ENCODE peak calls at places on chromosomes 16 and 17, in seven cellular contexts. One of them, this sample, is unnamed.

GRCh38 chr17:704111-704864 is 10.4 kb downstream of the VPS53 start:
- DNase-seq in IMR-90: no peak
- DNase-seq in astrocyte of the cerebellum: no peak
- DNase-seq in testis: no peak
- DNase-seq in dorsolateral prefrontal cortex: no peak
- DNase-seq in fibroblast of lung: peak; percentile 59
- DNase-seq in cardiac fibroblast: no peak
- DNase-seq in this sample: no peak

GRCh38 chr17:83056583-83057396 is 22.6 kb upstream of the METRNL start:
- DNase-seq in IMR-90: no peak
- DNase-seq in astrocyte of the cerebellum: no peak
- DNase-seq in testis: no peak
- DNase-seq in dorsolateral prefrontal cortex: no peak
- DNase-seq in fibroblast of lung: no peak
- DNase-seq in cardiac fibroblast: no peak
- DNase-seq in this sample: no peak

GRCh38 chr17:50834786-50835562 is 412 bp upstream of the WFIKKN2 start:
- DNase-seq in IMR-90: peak; percentile 39
- DNase-seq in astrocyte of the cerebellum: no peak
- DNase-seq in testis: peak; percentile 80
- DNase-seq in dorsolateral prefrontal cortex: no peak
- DNase-seq in fibroblast of lung: peak; percentile 67
- DNase-seq in cardiac fibroblast: peak; percentile 37
- DNase-seq in this sample: peak; percentile 57

GRCh38 chr16:16018705-16019104 is 69.3 kb downstream of the ABCC1 start:
- DNase-seq in IMR-90: no peak
- DNase-seq in astrocyte of the cerebellum: no peak
- DNase-seq in testis: no peak
- DNase-seq in dorsolateral prefrontal cortex: no peak
- DNase-seq in fibroblast of lung: peak; percentile 31
- DNase-seq in cardiac fibroblast: no peak
- DNase-seq in this sample: no peak

GRCh38 chr17:35684046-35684802 is 47.2 kb upstream of the RASL10B start:
- DNase-seq in IMR-90: peak; percentile 65
- DNase-seq in astrocyte of the cerebellum: peak; percentile 68
- DNase-seq in testis: no peak
- DNase-seq in dorsolateral prefrontal cortex: no peak
- DNase-seq in fibroblast of lung: peak; percentile 90
- DNase-seq in cardiac fibroblast: peak; percentile 58
- DNase-seq in this sample: no peak

GRCh38 chr16:67546761-67547422 is 15.4 kb upstream of the CTCF start:
- DNase-seq in IMR-90: peak; percentile 57
- DNase-seq in astrocyte of the cerebellum: no peak
- DNase-seq in testis: peak; percentile 77
- DNase-seq in dorsolateral prefrontal cortex: no peak
- DNase-seq in fibroblast of lung: peak; percentile 35
- DNase-seq in cardiac fibroblast: peak; percentile 66
- DNase-seq in this sample: no peak

GRCh38 chr17:47994714-47995113 is 23.8 kb downstream of the CDK5RAP3 start:
- DNase-seq in IMR-90: no peak
- DNase-seq in astrocyte of the cerebellum: no peak
- DNase-seq in testis: no peak
- DNase-seq in dorsolateral prefrontal cortex: no peak
- DNase-seq in fibroblast of lung: no peak
- DNase-seq in cardiac fibroblast: no peak
- DNase-seq in this sample: no peak

GRCh38 chr17:59378621-59379194 is 47.3 kb downstream of the YPEL2 start:
- DNase-seq in IMR-90: peak; percentile 82
- DNase-seq in astrocyte of the cerebellum: no peak
- DNase-seq in testis: no peak
- DNase-seq in dorsolateral prefrontal cortex: no peak
- DNase-seq in fibroblast of lung: peak; percentile 93
- DNase-seq in cardiac fibroblast: peak; percentile 94
- DNase-seq in this sample: no peak

GRCh38 chr17:28404007-28404406 is 2.0 kb downstream of the SLC46A1 start:
- DNase-seq in IMR-90: no peak
- DNase-seq in astrocyte of the cerebellum: no peak
- DNase-seq in testis: no peak
- DNase-seq in dorsolateral prefrontal cortex: no peak
- DNase-seq in fibroblast of lung: no peak
- DNase-seq in cardiac fibroblast: no peak
- DNase-seq in this sample: no peak

GRCh38 chr16:10178079-10178478 is 4.1 kb downstream of the GRIN2A start:
- DNase-seq in IMR-90: no peak
- DNase-seq in astrocyte of the cerebellum: no peak
- DNase-seq in testis: no peak
- DNase-seq in dorsolateral prefrontal cortex: no peak
- DNase-seq in fibroblast of lung: peak; percentile 26
- DNase-seq in cardiac fibroblast: no peak
- DNase-seq in this sample: no peak

GRCh38 chr16:10181196-10182162 is 749 bp downstream of the GRIN2A start:
- DNase-seq in IMR-90: peak; percentile 11
- DNase-seq in astrocyte of the cerebellum: peak; percentile 40
- DNase-seq in testis: peak; percentile 78
- DNase-seq in dorsolateral prefrontal cortex: peak; percentile 88
- DNase-seq in fibroblast of lung: peak; percentile 71
- DNase-seq in cardiac fibroblast: peak; percentile 60
- DNase-seq in this sample: peak; percentile 33

GRCh38 chr16:10182186-10182683 is at the start of gene GRIN2A:
- DNase-seq in IMR-90: no peak
- DNase-seq in astrocyte of the cerebellum: no peak
- DNase-seq in testis: peak; percentile 44
- DNase-seq in dorsolateral prefrontal cortex: peak; percentile 74
- DNase-seq in fibroblast of lung: no peak
- DNase-seq in cardiac fibroblast: no peak
- DNase-seq in this sample: no peak

GRCh38 chr16:10180042-10180770 is 2.0 kb downstream of the GRIN2A start:
- DNase-seq in IMR-90: no peak
- DNase-seq in astrocyte of the cerebellum: no peak
- DNase-seq in testis: no peak
- DNase-seq in dorsolateral prefrontal cortex: no peak
- DNase-seq in fibroblast of lung: no peak
- DNase-seq in cardiac fibroblast: no peak
- DNase-seq in this sample: no peak

DNA sequence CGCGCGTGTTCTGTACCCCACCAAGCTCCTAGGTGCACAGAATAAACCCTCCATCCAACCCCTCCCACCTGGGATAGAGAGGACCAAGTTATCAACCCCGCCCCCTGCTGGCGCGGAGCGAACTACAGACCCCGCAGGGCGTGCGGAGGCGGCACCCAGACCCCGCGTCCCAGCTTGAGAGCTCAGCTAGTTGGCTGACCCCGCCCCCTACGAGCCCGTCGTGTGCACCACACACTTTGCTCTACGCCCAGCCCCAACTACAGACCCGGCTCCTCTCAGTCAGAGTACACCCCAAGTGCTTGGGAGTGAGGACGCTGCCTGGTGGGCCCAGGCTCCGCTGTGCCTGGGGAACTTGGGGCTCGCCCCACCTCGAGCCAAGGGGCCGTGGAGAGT is 1.5 kb downstream of the GRIN2A start:
- DNase-seq in IMR-90: no peak
- DNase-seq in astrocyte of the cerebellum: no peak
- DNase-seq in testis: peak; percentile 82
- DNase-seq in dorsolateral prefrontal cortex: peak; percentile 78
- DNase-seq in fibroblast of lung: peak; percentile 20
- DNase-seq in cardiac fibroblast: peak; percentile 8
- DNase-seq in this sample: no peak
- H3K4me3 ChIP-seq in IMR-90: no peak overlapping the region
- H3K4me3 ChIP-seq in astrocyte of the cerebellum: peak overlapping the region; percentile 46
- H3K4me3 ChIP-seq in testis: peak overlapping the region; percentile 37
- H3K4me3 ChIP-seq in dorsolateral prefrontal cortex: peak overlapping the region; percentile 73
- H3K4me3 ChIP-seq in fibroblast of lung: no peak overlapping the region
- H3K4me3 ChIP-seq in cardiac fibroblast: no peak overlapping the region
- H3K4me3 ChIP-seq in this sample: peak overlapping the region; percentile 42

DNA sequence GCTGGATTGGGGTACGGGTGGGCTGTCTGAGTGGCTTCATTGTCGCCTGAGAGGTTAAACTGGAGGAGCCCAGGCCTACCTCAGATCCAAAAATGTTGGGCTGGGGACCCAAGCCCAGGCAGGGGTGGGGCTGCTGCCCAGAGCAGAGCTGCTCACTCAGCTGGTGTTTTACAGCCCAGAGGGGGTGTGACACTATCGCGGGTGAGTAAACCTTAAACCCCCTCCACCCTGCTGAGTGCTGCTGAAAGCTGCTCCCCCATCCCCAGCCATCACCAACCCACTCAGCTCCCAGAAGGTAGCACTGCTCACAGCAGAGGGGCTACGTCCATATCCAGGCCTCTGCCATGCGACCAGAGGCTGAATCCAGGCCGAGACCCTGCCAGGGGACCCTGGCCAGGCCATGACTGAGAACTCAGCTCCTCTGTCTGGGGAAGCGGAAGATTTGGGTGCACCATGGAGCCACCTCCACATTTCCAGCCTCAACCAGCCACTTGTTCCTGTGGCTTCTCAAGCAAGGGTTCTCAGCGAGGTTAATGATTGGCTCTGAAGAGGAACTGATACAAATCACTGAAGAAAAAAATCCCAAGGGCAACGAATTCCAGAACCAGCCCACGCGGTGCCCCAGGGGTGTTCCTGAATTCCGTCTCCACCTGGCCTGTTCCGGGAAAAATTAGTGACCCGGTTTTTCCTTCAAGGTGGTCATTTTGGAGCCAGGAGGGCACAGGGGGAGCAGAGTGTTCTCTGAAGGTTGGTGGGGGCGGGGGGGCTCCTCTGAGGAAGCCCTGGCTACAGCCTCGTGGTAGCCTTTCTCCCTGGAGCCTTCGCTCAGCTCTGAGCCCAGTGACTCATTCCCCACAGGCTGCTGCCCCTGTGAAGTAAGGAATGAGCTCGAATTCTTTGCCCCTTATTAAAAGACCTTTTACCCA is 9.4 kb upstream of the SLC16A5 start:
- DNase-seq in IMR-90: peak; percentile 78
- DNase-seq in astrocyte of the cerebellum: peak; percentile 54
- DNase-seq in testis: no peak
- DNase-seq in dorsolateral prefrontal cortex: no peak
- DNase-seq in fibroblast of lung: peak; percentile 84
- DNase-seq in cardiac fibroblast: peak; percentile 72
- DNase-seq in this sample: no peak
- H3K4me3 ChIP-seq in IMR-90: no peak overlapping the region
- H3K4me3 ChIP-seq in astrocyte of the cerebellum: no peak overlapping the region
- H3K4me3 ChIP-seq in testis: no peak overlapping the region
- H3K4me3 ChIP-seq in dorsolateral prefrontal cortex: peak overlapping the region; percentile 73
- H3K4me3 ChIP-seq in fibroblast of lung: no peak overlapping the region
- H3K4me3 ChIP-seq in cardiac fibroblast: no peak overlapping the region
- H3K4me3 ChIP-seq in this sample: peak overlapping the region; percentile 57

GRCh38 chr16:30187556-30187865 is 4.1 kb downstream of the CORO1A start:
- DNase-seq in IMR-90: no peak
- DNase-seq in astrocyte of the cerebellum: no peak
- DNase-seq in testis: no peak
- DNase-seq in dorsolateral prefrontal cortex: no peak
- DNase-seq in fibroblast of lung: no peak
- DNase-seq in cardiac fibroblast: no peak
- DNase-seq in this sample: no peak
- H3K4me3 ChIP-seq in IMR-90: no peak overlapping the region
- H3K4me3 ChIP-seq in astrocyte of the cerebellum: no peak overlapping the region
- H3K4me3 ChIP-seq in testis: no peak overlapping the region
- H3K4me3 ChIP-seq in dorsolateral prefrontal cortex: peak overlapping the region; percentile 76
- H3K4me3 ChIP-seq in fibroblast of lung: no peak overlapping the region
- H3K4me3 ChIP-seq in cardiac fibroblast: no peak overlapping the region
- H3K4me3 ChIP-seq in this sample: no peak overlapping the region

GRCh38 chr16:88650749-88651275 is at the start of gene CYBA:
- DNase-seq in IMR-90: peak; percentile 22
- DNase-seq in astrocyte of the cerebellum: no peak
- DNase-seq in testis: peak; percentile 36
- DNase-seq in dorsolateral prefrontal cortex: no peak
- DNase-seq in fibroblast of lung: peak; percentile 38
- DNase-seq in cardiac fibroblast: peak; percentile 66
- DNase-seq in this sample: peak; percentile 83

GRCh38 chr16:88649924-88650748 is 717 bp downstream of the CYBA start:
- DNase-seq in IMR-90: peak; percentile 8
- DNase-seq in astrocyte of the cerebellum: no peak
- DNase-seq in testis: no peak
- DNase-seq in dorsolateral prefrontal cortex: no peak
- DNase-seq in fibroblast of lung: no peak
- DNase-seq in cardiac fibroblast: peak; percentile 41
- DNase-seq in this sample: no peak

GRCh38 chr16:88651276-88651988 is 579 bp upstream of the CYBA start:
- DNase-seq in IMR-90: no peak
- DNase-seq in astrocyte of the cerebellum: no peak
- DNase-seq in testis: no peak
- DNase-seq in dorsolateral prefrontal cortex: no peak
- DNase-seq in fibroblast of lung: no peak
- DNase-seq in cardiac fibroblast: peak; percentile 48
- DNase-seq in this sample: no peak

GRCh38 chr16:88647178-88648070 is 3.4 kb downstream of the CYBA start:
- DNase-seq in IMR-90: no peak
- DNase-seq in astrocyte of the cerebellum: no peak
- DNase-seq in testis: no peak
- DNase-seq in dorsolateral prefrontal cortex: no peak
- DNase-seq in fibroblast of lung: no peak
- DNase-seq in cardiac fibroblast: no peak
- DNase-seq in this sample: no peak

DNA sequence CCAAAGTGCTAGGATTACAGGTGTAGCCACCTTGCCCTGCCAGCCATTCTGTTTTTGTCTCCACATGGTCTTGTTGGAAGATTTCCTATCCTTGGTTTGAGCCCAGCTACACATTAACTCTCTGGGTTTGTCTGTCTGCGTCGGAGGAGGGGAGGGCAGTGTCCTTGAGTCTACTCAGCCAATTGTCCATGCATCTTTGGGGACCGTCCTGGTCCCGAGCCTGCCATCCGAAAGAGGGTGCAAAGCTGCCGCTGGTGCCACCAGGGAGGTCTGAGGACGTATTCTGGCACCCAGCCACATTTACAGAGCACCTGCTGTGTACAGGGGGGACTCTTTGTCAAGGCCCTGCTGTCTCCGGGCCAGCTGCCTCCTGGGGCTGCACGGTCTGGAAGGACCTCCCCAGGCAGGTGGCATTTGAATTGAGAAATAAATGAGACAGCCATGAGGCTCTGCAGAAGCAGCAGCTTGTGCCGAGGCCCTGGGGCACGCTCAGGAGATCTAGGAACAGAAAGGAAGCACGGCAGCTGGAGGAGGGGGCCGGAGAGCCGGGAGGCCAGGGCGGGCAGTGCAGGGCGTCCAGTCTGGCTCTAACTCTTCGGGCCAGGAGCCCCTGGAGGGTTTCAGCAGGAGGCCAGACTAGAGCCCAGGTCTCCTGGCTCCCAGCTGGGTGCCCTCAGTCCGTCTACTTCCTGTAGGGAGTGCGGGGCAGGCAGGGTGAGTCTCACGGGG is 1.5 kb downstream of the CYBA start:
- DNase-seq in IMR-90: no peak
- DNase-seq in astrocyte of the cerebellum: no peak
- DNase-seq in testis: no peak
- DNase-seq in dorsolateral prefrontal cortex: no peak
- DNase-seq in fibroblast of lung: no peak
- DNase-seq in cardiac fibroblast: no peak
- DNase-seq in this sample: no peak
- H3K4me3 ChIP-seq in IMR-90: no peak overlapping the region
- H3K4me3 ChIP-seq in astrocyte of the cerebellum: peak overlapping the region; percentile 72
- H3K4me3 ChIP-seq in testis: no peak overlapping the region
- H3K4me3 ChIP-seq in dorsolateral prefrontal cortex: peak overlapping the region; percentile 55
- H3K4me3 ChIP-seq in fibroblast of lung: no peak overlapping the region
- H3K4me3 ChIP-seq in cardiac fibroblast: peak overlapping the region; percentile 76
- H3K4me3 ChIP-seq in this sample: peak overlapping the region; percentile 65

GRCh38 chr17:63023049-63023448 is 57.0 kb downstream of the TANC2 start:
- DNase-seq in IMR-90: no peak
- DNase-seq in astrocyte of the cerebellum: no peak
- DNase-seq in testis: no peak
- DNase-seq in dorsolateral prefrontal cortex: no peak
- DNase-seq in fibroblast of lung: no peak
- DNase-seq in cardiac fibroblast: no peak
- DNase-seq in this sample: no peak
- H3K4me3 ChIP-seq in IMR-90: no peak overlapping the region
- H3K4me3 ChIP-seq in astrocyte of the cerebellum: no peak overlapping the region
- H3K4me3 ChIP-seq in testis: no peak overlapping the region
- H3K4me3 ChIP-seq in dorsolateral prefrontal cortex: no peak overlapping the region
- H3K4me3 ChIP-seq in fibroblast of lung: no peak overlapping the region
- H3K4me3 ChIP-seq in cardiac fibroblast: no peak overlapping the region
- H3K4me3 ChIP-seq in this sample: no peak overlapping the region

This sample was measured in tibial artery.